ENCODE peak calls at places on chromosomes 5 and 9, in four cellular contexts. B is K562, C is GM12878, I is HepG2. Z is an unnamed sample.

GRCh38 chr5:177256296-177256695 is 47.2 kb downstream of the RAB24 start:
- DNase-seq in B (no peak), C (no peak), I (no peak), Z (no peak)

GRCh38 chr5:76204713-76205112 is 121.5 kb downstream of the SV2C start:
- DNase-seq in B (no peak), C (no peak), I (no peak), Z (peak; percentile 28)

GRCh38 chr5:24226492-24226891 is 418.3 kb downstream of the CDH10 start:
- DNase-seq in B (no peak), C (no peak), I (no peak), Z (no peak)

GRCh38 chr9:71793386-71794105 is 25.2 kb upstream of the CEMIP2 start:
- DNase-seq in B (no peak), C (no peak), I (peak; percentile 76), Z (peak; percentile 88)

GRCh38 chr9:130347036-130347435 is 81.5 kb downstream of the HMCN2 start:
- DNase-seq in B (no peak), C (no peak), I (no peak), Z (no peak)

GRCh38 chr9:16132513-16132912 is 579.7 kb downstream of the CCDC171 start:
- DNase-seq in B (no peak), C (no peak), I (no peak), Z (no peak)

GRCh38 chr9:90858505-90858904 is 56.9 kb downstream of the SYK start:
- DNase-seq in B (no peak), C (no peak), I (no peak), Z (no peak)

GRCh38 chr9:88303785-88304495 is 84.3 kb upstream of the SPIN1 start:
- DNase-seq in B (no peak), C (peak; percentile 23), I (no peak), Z (no peak)

GRCh38 chr9:133424187-133424586 is 2.0 kb downstream of the ADAMTS13 start:
- DNase-seq in B (no peak), C (no peak), I (no peak), Z (no peak)

GRCh38 chr5:1029270-1029944 is 20.8 kb downstream of the NKD2 start:
- DNase-seq in B (no peak), C (no peak), I (no peak), Z (no peak)

GRCh38 chr5:114408847-114409246 is 47.0 kb downstream of the KCNN2 start:
- DNase-seq in B (no peak), C (no peak), I (no peak), Z (no peak)

GRCh38 chr9:2599896-2600295 is 21.7 kb upstream of the VLDLR start:
- DNase-seq in B (no peak), C (no peak), I (no peak), Z (no peak)

GRCh38 chr5:175343292-175343691 is 100.7 kb downstream of the DRD1 start:
- DNase-seq in B (no peak), C (no peak), I (no peak), Z (no peak)

GRCh38 chr5:124643306-124643705 is 103.1 kb downstream of the ZNF608 start:
- DNase-seq in B (no peak), C (no peak), I (no peak), Z (peak; percentile 26)

GRCh38 chr5:127042593-127042992 is 12.2 kb upstream of the MARCHF3 start:
- DNase-seq in B (no peak), C (no peak), I (no peak), Z (peak; percentile 28)

GRCh38 chr9:105226055-105226454 is 18.4 kb upstream of the SLC44A1 start:
- DNase-seq in B (no peak), C (no peak), I (no peak), Z (no peak)

GRCh38 chr5:38423536-38424178 is 132.8 kb downstream of the LIFR start:
- DNase-seq in B (no peak), C (no peak), I (no peak), Z (no peak)

GRCh38 chr5:36239370-36240293 is 2.1 kb downstream of the NADK2 start:
- DNase-seq in B (no peak), C (no peak), I (peak; percentile 84), Z (no peak)

GRCh38 chr9:137186385-137186784 is 2.0 kb downstream of the ANAPC2 start:
- DNase-seq in B (peak; percentile 38), C (no peak), I (no peak), Z (no peak)

GRCh38 chr9:89177401-89178161 is 1.0 kb downstream of the SHC3 start:
- DNase-seq in B (no peak), C (no peak), I (no peak), Z (peak; percentile 67)

GRCh38 chr9:90515550-90515949 is 127.1 kb downstream of the DIRAS2 start:
- DNase-seq in B (no peak), C (no peak), I (no peak), Z (no peak)

GRCh38 chr9:2157277-2158105 is 142.3 kb downstream of the SMARCA2 start:
- DNase-seq in B (no peak), C (no peak), I (no peak), Z (peak; percentile 44)

GRCh38 chr5:61366841-61367240 is 34.8 kb downstream of the ZSWIM6 start:
- DNase-seq in B (no peak), C (no peak), I (no peak), Z (no peak)

GRCh38 chr5:35294976-35295375 is 64.7 kb upstream of the PRLR start:
- DNase-seq in B (no peak), C (no peak), I (no peak), Z (no peak)

GRCh38 chr9:113626735-113627495 is 163.4 kb downstream of the RGS3 start:
- DNase-seq in B (no peak), C (no peak), I (no peak), Z (no peak)

GRCh38 chr5:1911773-1912235 is 29.1 kb upstream of the IRX4 start:
- DNase-seq in B (no peak), C (no peak), I (no peak), Z (no peak)

GRCh38 chr5:68652507-68652906 is 437.0 kb downstream of the PIK3R1 start:
- DNase-seq in B (no peak), C (no peak), I (no peak), Z (no peak)

GRCh38 chr5:54007822-54008777 is 302.3 kb downstream of the ARL15 start:
- DNase-seq in B (no peak), C (no peak), I (peak; percentile 89), Z (no peak)

GRCh38 chr5:150082364-150082763 is 4.0 kb downstream of the CSF1R start:
- DNase-seq in B (no peak), C (no peak), I (no peak), Z (no peak)

GRCh38 chr9:134177624-134178393 is 13.4 kb upstream of the RNU6ATAC start:
- DNase-seq in B (no peak), C (no peak), I (no peak), Z (no peak)

GRCh38 chr5:40355181-40355580 is 324.5 kb upstream of the PTGER4 start:
- DNase-seq in B (no peak), C (no peak), I (no peak), Z (no peak)

DNA sequence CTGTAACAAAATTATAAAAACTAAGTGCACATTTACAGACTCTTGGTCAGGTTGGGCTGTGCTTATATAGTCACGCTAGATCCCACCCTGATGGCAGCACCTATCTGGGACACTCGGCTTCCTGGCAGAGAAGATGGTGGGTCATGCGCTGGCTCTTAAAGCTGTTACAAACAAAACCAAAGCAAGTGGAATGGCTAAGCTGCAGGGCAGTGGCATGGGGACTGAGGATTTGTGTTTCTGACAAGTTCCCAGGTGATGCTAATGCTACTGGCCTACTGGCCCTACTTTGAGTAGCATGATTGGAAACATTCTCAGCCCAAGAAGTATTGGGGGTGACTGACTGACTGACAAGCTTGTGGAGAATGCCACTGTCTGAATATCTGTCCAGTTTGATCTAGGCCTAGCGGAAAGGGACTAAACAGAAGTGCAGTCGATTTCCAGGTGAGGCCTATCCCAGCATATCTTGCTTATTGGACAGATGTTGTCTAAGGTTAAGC is 8.3 kb downstream of the BTF3 start:
- DNase-seq in B (no peak), C (no peak), I (no peak), Z (peak; percentile 24)
- H4K20me1 ChIP-seq in B (peaks cover 1% of the 10 kb centered on the region), C (no peaks in the 10 kb centered on the region), I (peaks cover 23% of the 10 kb centered on the region), Z (peaks cover 12% of the 10 kb centered on the region)

GRCh38 chr9:33105939-33106338 is 29.5 kb upstream of the SMU1 start:
- DNase-seq in B (no peak), C (no peak), I (no peak), Z (no peak)

GRCh38 chr9:33108472-33108871 is 32.0 kb upstream of the SMU1 start:
- DNase-seq in B (no peak), C (no peak), I (no peak), Z (no peak)

GRCh38 chr9:33106372-33106771 is 29.9 kb upstream of the SMU1 start:
- DNase-seq in B (no peak), C (no peak), I (no peak), Z (no peak)

GRCh38 chr9:33107762-33108161 is 31.3 kb upstream of the SMU1 start:
- DNase-seq in B (no peak), C (no peak), I (no peak), Z (no peak)

GRCh38 chr9:33106827-33107621 is 30.6 kb upstream of the SMU1 start:
- DNase-seq in B (no peak), C (no peak), I (no peak), Z (peak; percentile 46)
- TF ChIP-seq JUNB in B (no peak), C (no peak), I (no peak), Z (no peak)

GRCh38 chr5:55919625-55920024 is 68.5 kb downstream of the IL31RA start:
- DNase-seq in B (no peak), C (no peak), I (no peak), Z (no peak)

GRCh38 chr5:55921617-55922016 is 70.5 kb downstream of the IL31RA start:
- DNase-seq in B (no peak), C (no peak), I (no peak), Z (no peak)

GRCh38 chr5:55918097-55919035 is 67.2 kb downstream of the IL31RA start:
- DNase-seq in B (no peak), C (no peak), I (no peak), Z (no peak)

GRCh38 chr5:55923177-55923872 is 71.4 kb downstream of the IL6ST start:
- DNase-seq in B (no peak), C (no peak), I (no peak), Z (peak; percentile 53)

DNA sequence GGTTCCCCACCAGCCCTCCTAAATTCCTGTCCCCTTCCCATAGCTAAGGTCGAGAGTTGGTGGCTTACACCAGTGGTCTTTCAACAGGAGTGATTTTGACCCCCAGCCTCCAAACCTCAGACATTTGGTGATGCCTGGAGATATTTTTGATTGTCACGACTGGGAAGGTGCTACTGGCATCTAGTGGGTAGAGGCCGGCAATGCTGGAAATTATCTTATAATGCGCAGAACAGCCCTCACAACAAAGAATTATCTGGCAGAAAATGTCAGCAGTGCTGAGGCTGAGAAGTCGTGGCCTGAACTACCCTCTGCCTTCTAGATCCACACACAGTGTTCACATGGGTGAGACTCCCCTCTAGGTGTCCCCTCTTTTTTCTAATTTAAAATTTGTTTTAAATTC is 69.6 kb downstream of the IL31RA start:
- DNase-seq in B (no peak), C (no peak), I (no peak), Z (peak; percentile 32)
- H4K20me1 ChIP-seq in B (no peaks in the 10 kb centered on the region), C (no peaks in the 10 kb centered on the region), I (no peaks in the 10 kb centered on the region), Z (no peaks in the 10 kb centered on the region)

GRCh38 chr5:78508231-78508765 is 140.3 kb downstream of the LHFPL2 start:
- DNase-seq in B (no peak), C (no peak), I (peak; percentile 60), Z (no peak)
- TF ChIP-seq JUNB in B (no peak), C (no peak), I (no peak), Z (no peak)